ENCODE peak calls at places on chromosomes 16 and 17, in nine cellular contexts. X, M, Q, P, N, V, E, D and H are unnamed samples.
A peak's percentile ranks its signal among the peaks of the same experiment; 100 is the strongest.

GRCh38 chr17:28675980-28676379 is 14.0 kb downstream of the SUPT6H start:
- DNase-seq in X (no peak), M (no peak), Q (no peak), P (no peak), N (no peak), V (peak; percentile 50), E (peak; percentile 14), D (no peak), H (no peak)

GRCh38 chr16:11534262-11534661 is 52.5 kb downstream of the LITAF start:
- DNase-seq in X (no peak), M (no peak), Q (no peak), P (no peak), N (no peak), V (no peak), E (no peak), D (no peak), H (no peak)

GRCh38 chr16:4376126-4376819 is 4.6 kb downstream of the VASN start:
- DNase-seq in X (no peak), M (no peak), Q (no peak), P (no peak), N (no peak), V (no peak), E (peak; percentile 97), D (peak; percentile 36), H (no peak)

GRCh38 chr17:77375917-77376651 is 235.3 kb downstream of the SEC14L1 start:
- DNase-seq in X (no peak), M (no peak), Q (no peak), P (no peak), N (no peak), V (no peak), E (no peak), D (peak; percentile 60), H (no peak)

GRCh38 chr16:525123-525519 is 2.4 kb upstream of the CAPN15 start:
- DNase-seq in X (no peak), M (no peak), Q (no peak), P (no peak), N (no peak), V (no peak), E (no peak), D (no peak), H (no peak)

GRCh38 chr17:60573139-60573975 is 26.6 kb upstream of the PPM1D start:
- DNase-seq in X (no peak), M (peak; percentile 98), Q (no peak), P (no peak), N (no peak), V (peak; percentile 62), E (peak; percentile 49), D (peak; percentile 22), H (no peak)

GRCh38 chr17:41393294-41393693 is 4.1 kb downstream of the KRT31 start:
- DNase-seq in X (no peak), M (no peak), Q (no peak), P (no peak), N (no peak), V (no peak), E (no peak), D (no peak), H (no peak)

GRCh38 chr16:85422374-85423185 is 190.5 kb upstream of the GSE1 start:
- DNase-seq in X (no peak), M (no peak), Q (no peak), P (no peak), N (no peak), V (peak; percentile 98), E (peak; percentile 85), D (no peak), H (no peak)

GRCh38 chr17:73043686-73044581 is 48.6 kb downstream of the SLC39A11 start:
- DNase-seq in X (no peak), M (no peak), Q (no peak), P (no peak), N (no peak), V (no peak), E (no peak), D (no peak), H (no peak)

GRCh38 chr16:31876955-31877828 is 3.6 kb downstream of the ZNF267 start:
- DNase-seq in X (peak; percentile 52), M (peak; percentile 83), Q (no peak), P (no peak), N (no peak), V (no peak), E (no peak), D (peak; percentile 56), H (peak; percentile 87)

GRCh38 chr17:44334315-44335181 is 9.9 kb upstream of the SLC25A39 start:
- DNase-seq in X (no peak), M (no peak), Q (no peak), P (no peak), N (no peak), V (no peak), E (no peak), D (no peak), H (no peak)

GRCh38 chr17:61770043-61770442 is 93.3 kb downstream of the BRIP1 start:
- DNase-seq in X (no peak), M (peak; percentile 2), Q (no peak), P (no peak), N (no peak), V (no peak), E (no peak), D (no peak), H (no peak)

GRCh38 chr16:29729116-29729521 is 16.7 kb downstream of the C16orf54 start:
- DNase-seq in X (peak; percentile 21), M (peak; percentile 43), Q (no peak), P (no peak), N (no peak), V (peak; percentile 43), E (no peak), D (no peak), H (no peak)

GRCh38 chr17:75571197-75571884 is 16.3 kb upstream of the MYO15B start:
- DNase-seq in X (no peak), M (peak; percentile 21), Q (no peak), P (no peak), N (no peak), V (no peak), E (no peak), D (no peak), H (no peak)

GRCh38 chr17:77098884-77099545 is 41.8 kb upstream of the SEC14L1 start:
- DNase-seq in X (no peak), M (no peak), Q (no peak), P (no peak), N (no peak), V (no peak), E (no peak), D (no peak), H (no peak)

GRCh38 chr16:4067262-4068001 is 48.8 kb downstream of the ADCY9 start:
- DNase-seq in X (no peak), M (no peak), Q (no peak), P (no peak), N (no peak), V (no peak), E (peak; percentile 45), D (no peak), H (no peak)

GRCh38 chr17:6052926-6053325 is 17.3 kb upstream of the WSCD1 start:
- DNase-seq in X (no peak), M (no peak), Q (no peak), P (no peak), N (no peak), V (no peak), E (no peak), D (no peak), H (no peak)

GRCh38 chr16:61890346-61890745 is 145.9 kb downstream of the CDH8 start:
- DNase-seq in X (no peak), M (no peak), Q (no peak), P (no peak), N (no peak), V (no peak), E (no peak), D (no peak), H (no peak)

GRCh38 chr16:28165549-28166046 is 46.2 kb downstream of the XPO6 start:
- DNase-seq in X (no peak), M (no peak), Q (no peak), P (no peak), N (no peak), V (no peak), E (no peak), D (no peak), H (no peak)